ENCODE peak calls at places on chromosomes 13 and 19, in nine cellular contexts. N, S, H, K, A, L, Z, B and R are unnamed samples.

GRCh38 chr13:41459754-41460111 is 2.4 kb downstream of the RGCC start:
- DNase-seq in N (no peak), S (no peak), H (no peak), K (no peak), A (no peak), L (no peak), Z (no peak), B (no peak), R (no peak)

GRCh38 chr13:72652681-72653080 is 74.7 kb downstream of the MZT1 start:
- DNase-seq in N (no peak), S (no peak), H (no peak), K (no peak), A (no peak), L (no peak), Z (no peak), B (no peak), R (no peak)

GRCh38 chr13:100108913-100109507 is 20.1 kb downstream of the PCCA start:
- DNase-seq in N (no peak), S (no peak), H (no peak), K (no peak), A (no peak), L (no peak), Z (no peak), B (no peak), R (no peak)

GRCh38 chr13:30585748-30586262 is 31.9 kb upstream of the USPL1 start:
- DNase-seq in N (no peak), S (no peak), H (no peak), K (no peak), A (no peak), L (no peak), Z (no peak), B (no peak), R (no peak)

GRCh38 chr19:49347835-49348234 is 12.6 kb downstream of the CD37 start:
- DNase-seq in N (no peak), S (peak), H (peak), K (no peak), A (no peak), L (no peak), Z (no peak), B (peak), R (no peak)

GRCh38 chr13:50244355-50244912 is 229.2 kb downstream of the KCNRG start:
- DNase-seq in N (no peak), S (no peak), H (no peak), K (no peak), A (no peak), L (no peak), Z (no peak), B (no peak), R (no peak)

GRCh38 chr19:9913237-9914000 is 22.9 kb downstream of the OLFM2 start:
- DNase-seq in N (no peak), S (no peak), H (peak), K (peak), A (peak), L (peak), Z (no peak), B (peak), R (peak)

GRCh38 chr13:91722267-91722884 is 324.0 kb downstream of the GPC5 start:
- DNase-seq in N (no peak), S (no peak), H (peak), K (no peak), A (no peak), L (no peak), Z (no peak), B (no peak), R (no peak)

GRCh38 chr19:37519890-37520289 is 13.2 kb downstream of the ZNF793 start:
- DNase-seq in N (no peak), S (no peak), H (no peak), K (no peak), A (no peak), L (no peak), Z (no peak), B (no peak), R (no peak)

GRCh38 chr19:778910-779653 is 18.2 kb upstream of the PTBP1 start:
- DNase-seq in N (no peak), S (no peak), H (no peak), K (peak), A (no peak), L (no peak), Z (no peak), B (no peak), R (peak)

GRCh38 chr19:8639821-8640401 is 9.5 kb downstream of the NFILZ start:
- DNase-seq in N (no peak), S (no peak), H (no peak), K (no peak), A (no peak), L (no peak), Z (no peak), B (no peak), R (no peak)

GRCh38 chr19:17931532-17932191 is 1.2 kb upstream of the CCDC124 start:
- DNase-seq in N (no peak), S (no peak), H (no peak), K (no peak), A (no peak), L (peak), Z (no peak), B (no peak), R (no peak)

GRCh38 chr13:57996717-57997116 is 365.2 kb downstream of the PCDH17 start:
- DNase-seq in N (no peak), S (no peak), H (no peak), K (no peak), A (no peak), L (no peak), Z (no peak), B (no peak), R (no peak)

GRCh38 chr13:37369618-37370017 is 228.9 kb downstream of the POSTN start:
- DNase-seq in N (no peak), S (no peak), H (no peak), K (no peak), A (no peak), L (no peak), Z (no peak), B (no peak), R (no peak)

GRCh38 chr13:95298971-95299627 is 2.2 kb downstream of the ABCC4 start:
- DNase-seq in N (no peak), S (peak), H (no peak), K (no peak), A (no peak), L (no peak), Z (no peak), B (no peak), R (no peak)

GRCh38 chr13:44404261-44405139 is 30.9 kb downstream of the SERP2 start:
- DNase-seq in N (peak), S (no peak), H (peak), K (peak), A (peak), L (no peak), Z (no peak), B (no peak), R (peak)

GRCh38 chr19:19662866-19663291 is 597 bp downstream of the ATP13A1 start:
- DNase-seq in N (no peak), S (no peak), H (no peak), K (no peak), A (no peak), L (no peak), Z (no peak), B (no peak), R (no peak)

GRCh38 chr13:44437356-44438233 is 64.0 kb downstream of the SERP2 start:
- DNase-seq in N (no peak), S (no peak), H (no peak), K (no peak), A (no peak), L (no peak), Z (no peak), B (no peak), R (no peak)

DNA sequence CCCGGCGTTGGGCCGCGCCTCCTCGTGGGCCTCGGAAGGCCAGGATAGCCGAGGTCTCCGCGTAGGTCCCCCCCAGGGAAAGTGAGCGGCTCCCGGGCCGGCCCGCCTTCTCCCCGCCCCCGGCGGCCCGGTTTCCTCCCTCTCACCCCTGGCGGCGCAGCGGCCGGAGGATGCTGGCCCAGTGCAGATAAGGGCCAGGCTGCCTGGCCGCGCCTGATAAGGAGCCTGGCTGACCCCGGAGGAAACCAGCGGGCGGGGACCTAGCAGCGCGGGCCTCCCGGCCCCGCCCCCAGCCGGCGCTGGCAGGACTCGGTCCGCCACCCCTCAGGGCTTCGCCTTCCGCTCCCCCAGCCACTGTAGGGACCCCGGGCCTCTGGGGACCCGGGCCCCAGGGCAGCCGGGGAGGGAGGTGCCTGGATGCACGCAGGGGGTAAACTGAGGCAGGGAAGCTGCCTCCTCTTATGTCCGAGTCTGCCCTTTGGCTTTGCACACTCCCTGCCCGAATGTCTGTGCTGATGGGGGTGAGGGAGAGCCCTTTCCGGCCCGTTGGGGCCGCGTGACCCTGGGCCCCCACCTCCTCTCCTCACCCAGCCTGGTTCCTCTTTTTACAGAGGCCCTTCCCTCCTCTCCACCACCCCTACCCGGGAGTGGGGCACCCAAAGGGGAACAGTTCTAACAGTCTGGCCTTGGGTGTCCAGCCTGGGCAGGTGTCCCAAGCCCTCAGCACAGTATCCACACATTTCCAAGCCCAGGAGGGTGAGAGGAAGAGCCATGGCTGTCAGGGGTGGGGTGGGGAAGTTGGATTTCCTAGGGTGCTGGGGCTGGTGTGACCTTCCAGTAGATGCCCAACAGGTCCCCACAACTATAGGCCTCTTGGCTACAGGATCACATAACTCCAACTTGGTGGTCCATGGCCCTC is at the start of gene LYL1:
- DNase-seq in N (no peak), S (no peak), H (peak), K (peak), A (peak), L (peak), Z (peak), B (peak), R (no peak)
- TF ChIP-seq POLR2AphosphoS5 in N (peak), S (no peak), H (peak), K (peak), A (peak), L (no peak), Z (no peak), B (peak), R (peak)

DNA sequence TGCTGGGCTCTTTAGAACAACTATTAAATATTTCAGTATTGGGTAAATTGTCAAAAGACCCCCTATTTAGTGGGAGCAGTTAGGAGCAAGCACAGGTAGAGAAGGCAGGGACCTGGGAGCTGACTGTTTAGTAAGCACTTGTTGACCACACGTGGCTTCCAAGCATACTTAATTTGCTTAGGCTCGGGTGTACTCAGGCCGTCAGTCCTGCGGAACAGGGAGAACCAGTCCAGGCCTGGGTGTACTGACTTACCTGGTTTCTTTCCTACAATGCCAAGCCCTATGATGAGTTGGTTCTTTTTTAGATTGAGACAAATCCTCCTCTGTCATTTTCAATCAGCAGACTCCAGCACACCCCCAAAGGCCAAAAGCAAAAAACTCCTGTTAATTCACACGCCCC is 90.0 kb downstream of the WDFY2 start:
- DNase-seq in N (peak), S (peak), H (no peak), K (peak), A (peak), L (no peak), Z (no peak), B (no peak), R (peak)
- TF ChIP-seq POLR2AphosphoS5 in N (peak), S (no peak), H (no peak), K (no peak), A (peak), L (no peak), Z (no peak), B (no peak), R (peak)

GRCh38 chr19:16587031-16588023 is 15.1 kb upstream of the SLC35E1 start:
- DNase-seq in N (no peak), S (no peak), H (no peak), K (peak), A (no peak), L (no peak), Z (no peak), B (peak), R (no peak)
- TF ChIP-seq POLR2AphosphoS5 in N (no peak), S (no peak), H (no peak), K (no peak), A (no peak), L (no peak), Z (peak), B (peak), R (no peak)

GRCh38 chr19:55468054-55468393 is 3.5 kb upstream of the C19orf85 start:
- DNase-seq in N (no peak), S (no peak), H (no peak), K (no peak), A (no peak), L (peak), Z (no peak), B (no peak), R (no peak)

GRCh38 chr19:55464669-55465068 is at the start of gene C19orf85:
- DNase-seq in N (no peak), S (no peak), H (no peak), K (no peak), A (no peak), L (peak), Z (no peak), B (no peak), R (no peak)

GRCh38 chr19:55466246-55466614 is 1.7 kb upstream of the C19orf85 start:
- DNase-seq in N (no peak), S (no peak), H (no peak), K (no peak), A (no peak), L (no peak), Z (no peak), B (no peak), R (no peak)

GRCh38 chr19:55465460-55466245 is 1.1 kb upstream of the C19orf85 start:
- DNase-seq in N (no peak), S (no peak), H (no peak), K (no peak), A (no peak), L (peak), Z (no peak), B (peak), R (no peak)

GRCh38 chr19:55467236-55468053 is 2.9 kb upstream of the C19orf85 start:
- DNase-seq in N (no peak), S (no peak), H (peak), K (peak), A (peak), L (peak), Z (peak), B (peak), R (peak)
- TF ChIP-seq POLR2AphosphoS5 in N (peak), S (peak), H (no peak), K (no peak), A (no peak), L (no peak), Z (no peak), B (peak), R (no peak)

DNA sequence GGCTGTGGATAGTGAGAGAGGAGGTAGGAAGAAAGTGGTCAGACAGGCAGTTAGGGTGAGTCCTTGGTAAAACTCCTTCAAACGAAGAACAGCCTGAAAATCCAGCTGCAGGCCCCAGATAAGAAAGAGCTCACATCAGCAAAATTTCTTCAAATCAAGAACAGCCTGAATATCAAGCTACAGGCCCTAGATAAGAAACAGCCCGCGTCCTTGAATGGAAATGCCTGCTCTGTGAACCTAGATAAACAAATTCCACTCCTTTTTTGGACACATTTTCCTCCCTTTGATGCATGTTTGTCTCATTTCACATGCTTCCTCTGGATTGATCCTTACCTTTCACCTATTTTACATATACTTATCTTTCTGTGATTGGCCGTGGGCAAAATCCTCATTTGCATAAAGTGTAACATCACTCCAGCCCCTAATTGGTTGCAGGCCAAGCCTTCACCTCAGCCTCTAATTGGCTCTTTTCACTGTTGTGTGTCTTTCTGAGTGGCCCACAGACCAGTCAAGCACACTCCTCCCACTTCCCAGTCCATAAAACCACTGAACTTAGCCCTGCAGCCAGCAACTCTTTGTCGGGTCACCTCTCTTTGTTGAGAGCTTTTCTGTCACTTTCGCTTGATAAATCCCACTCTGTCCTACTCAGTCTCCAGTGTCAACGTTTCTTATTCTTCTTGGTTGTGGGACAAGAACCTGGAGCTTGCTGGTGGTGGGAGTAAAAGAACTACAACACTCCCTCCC is 6.0 kb upstream of the SULT2A1 start:
- DNase-seq in N (no peak), S (no peak), H (no peak), K (no peak), A (peak), L (no peak), Z (no peak), B (peak), R (no peak)
- TF ChIP-seq POLR2AphosphoS5 in N (no peak), S (no peak), H (no peak), K (no peak), A (peak), L (peak), Z (no peak), B (no peak), R (no peak)

DNA sequence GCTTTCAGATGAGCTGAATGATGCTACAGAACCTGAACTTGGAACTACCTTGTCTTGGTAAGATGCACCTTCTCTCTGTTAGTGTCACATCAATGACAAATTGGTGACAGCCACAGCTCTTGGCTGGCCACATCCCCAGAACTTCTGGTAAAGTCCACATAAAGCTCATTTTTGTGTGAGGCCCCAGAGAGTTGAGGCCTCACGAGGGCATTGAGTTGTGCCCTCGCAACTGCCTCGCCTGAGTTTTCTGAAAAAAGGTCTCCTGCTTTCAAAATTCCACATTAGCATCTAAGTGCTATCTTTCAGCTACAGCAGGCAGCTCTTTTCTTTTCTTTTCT is 42.6 kb downstream of the MRPL57 start:
- DNase-seq in N (no peak), S (no peak), H (no peak), K (no peak), A (no peak), L (no peak), Z (no peak), B (no peak), R (no peak)
- TF ChIP-seq POLR2AphosphoS5 in N (no peak), S (no peak), H (no peak), K (no peak), A (no peak), L (no peak), Z (no peak), B (no peak), R (no peak)

GRCh38 chr19:54905908-54906511 is at the start of gene NCR1:
- DNase-seq in N (no peak), S (no peak), H (no peak), K (no peak), A (no peak), L (no peak), Z (no peak), B (peak), R (no peak)

GRCh38 chr19:54903303-54903702 is 2.6 kb upstream of the NCR1 start:
- DNase-seq in N (no peak), S (no peak), H (no peak), K (no peak), A (no peak), L (no peak), Z (no peak), B (no peak), R (no peak)

GRCh38 chr19:54906819-54907218 is 871 bp downstream of the NCR1 start:
- DNase-seq in N (no peak), S (no peak), H (no peak), K (no peak), A (no peak), L (no peak), Z (no peak), B (no peak), R (no peak)

GRCh38 chr19:54905411-54905810 is 537 bp upstream of the NCR1 start:
- DNase-seq in N (no peak), S (no peak), H (no peak), K (no peak), A (no peak), L (no peak), Z (no peak), B (no peak), R (no peak)
- TF ChIP-seq POLR2AphosphoS5 in N (no peak), S (no peak), H (no peak), K (no peak), A (no peak), L (no peak), Z (no peak), B (no peak), R (no peak)

DNA sequence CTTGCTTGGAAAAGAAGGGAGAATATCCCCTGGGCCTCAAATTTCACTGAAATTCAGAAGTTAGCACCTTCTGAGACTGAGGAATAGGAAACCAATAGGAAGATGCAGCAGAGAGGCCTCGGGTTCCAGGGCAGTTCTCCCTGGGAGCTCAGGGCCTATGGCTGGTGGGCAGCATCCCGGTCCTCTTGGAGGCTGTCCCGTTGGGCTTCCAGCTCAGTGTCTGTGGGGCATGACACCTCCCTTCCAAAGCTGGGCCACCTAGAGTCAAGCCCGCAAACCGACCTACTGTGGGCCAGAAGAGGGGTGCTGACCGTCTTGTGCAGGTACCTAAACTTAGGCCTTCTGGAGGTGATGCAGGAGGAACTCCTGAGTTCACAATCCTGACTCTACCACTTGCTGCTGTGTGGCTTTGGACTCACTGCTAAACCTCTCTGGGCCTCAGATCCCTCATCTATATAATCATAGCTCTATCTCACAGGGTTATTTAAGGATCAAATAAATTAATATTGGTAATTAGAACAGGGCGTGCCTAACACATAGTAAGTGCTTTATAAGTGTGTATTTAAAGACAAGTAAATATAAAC is 17.1 kb downstream of the SIAH3 start:
- DNase-seq in N (no peak), S (no peak), H (no peak), K (no peak), A (no peak), L (peak), Z (no peak), B (no peak), R (no peak)
- TF ChIP-seq POLR2AphosphoS5 in N (no peak), S (no peak), H (no peak), K (no peak), A (no peak), L (no peak), Z (no peak), B (no peak), R (no peak)

DNA sequence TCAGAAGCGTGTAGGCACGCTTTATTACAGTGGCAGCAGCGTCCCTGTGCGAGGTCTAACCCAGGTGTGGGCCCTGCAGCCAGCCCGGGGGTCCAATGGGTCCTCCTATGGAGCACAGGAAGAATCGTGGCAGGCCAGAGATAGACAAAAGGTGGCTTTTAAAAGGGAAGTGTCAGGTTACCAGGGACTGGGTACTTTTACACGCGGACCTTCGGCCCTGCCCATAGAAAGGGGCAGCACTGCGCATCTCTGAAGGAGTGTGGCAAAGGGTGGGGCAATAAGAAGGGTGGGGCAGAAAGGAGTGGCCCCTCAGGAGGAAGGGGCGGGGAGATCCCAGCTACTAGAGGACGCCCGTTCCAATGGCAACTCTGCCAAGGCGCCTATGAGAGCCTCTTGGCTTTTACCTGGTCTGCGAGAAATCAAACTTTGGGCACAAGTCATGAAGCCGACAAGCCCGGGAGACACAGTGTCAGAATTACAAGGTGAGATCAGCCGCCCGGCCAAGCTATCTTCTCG is 1419.8 kb downstream of the UQCRFS1 start:
- DNase-seq in N (peak), S (peak), H (peak), K (peak), A (peak), L (peak), Z (peak), B (peak), R (peak)
- TF ChIP-seq POLR2AphosphoS5 in N (no peak), S (peak), H (peak), K (no peak), A (no peak), L (no peak), Z (no peak), B (no peak), R (peak)